ENCODE peak calls at places on chromosomes 11 and 22, in seven cellular contexts. P is coronary artery, Y is choroid plexus epithelial cell, M is progenitor cell of endocrine pancreas, T is fibroblast of mammary gland, F is fibroblast of the aortic adventitia, N is PC-3. V is an unnamed sample.

GRCh38 chr11:104946907-104947306 is 21.5 kb downstream of the CASP4 start:
- DNase-seq in F (peak; percentile 61), P (no peak), T (peak; percentile 72), Y (peak; percentile 78), N (peak; percentile 87), M (no peak), V (peak; percentile 13)

GRCh38 chr11:114395776-114396175 is 4.5 kb downstream of the C11orf71 start:
- DNase-seq in F (no peak), N (peak; percentile 66), P (no peak), T (peak; percentile 16), Y (peak; percentile 30), M (no peak), V (peak; percentile 7)

GRCh38 chr11:71446942-71447688 is 1.1 kb downstream of the DHCR7 start:
- DNase-seq in N (peak; percentile 82), F (peak; percentile 66), T (peak; percentile 88), Y (peak; percentile 92), M (no peak), P (no peak), V (no peak)

GRCh38 chr11:12692238-12693074 is 18.2 kb downstream of the TEAD1 start:
- DNase-seq in P (peak; percentile 91), N (peak; percentile 81), F (peak; percentile 96), T (peak; percentile 99), Y (peak; percentile 97), M (no peak), V (peak; percentile 72)

GRCh38 chr11:75025561-75025960 is 36.8 kb downstream of the NEU3 start:
- DNase-seq in P (no peak), M (no peak), N (no peak), T (no peak), F (no peak), Y (no peak), V (no peak)

GRCh38 chr11:28874706-28875105 is 766.5 kb downstream of the METTL15 start:
- DNase-seq in N (peak; percentile 52), Y (no peak), P (no peak), T (no peak), M (no peak), F (no peak), V (no peak)

GRCh38 chr22:45598596-45599217 is 72.9 kb upstream of the ATXN10 start:
- DNase-seq in N (no peak), P (no peak), M (no peak), T (no peak), Y (no peak), F (no peak), V (no peak)

GRCh38 chr11:72617080-72617744 is 57.0 kb downstream of the PDE2A start:
- DNase-seq in T (peak; percentile 13), P (no peak), M (no peak), F (peak; percentile 33), N (no peak), Y (peak; percentile 58), V (no peak)

GRCh38 chr11:56967726-56968125 is 21.0 kb upstream of the OR5AK2 start:
- DNase-seq in P (no peak), Y (no peak), T (no peak), M (no peak), N (peak; percentile 44), F (no peak), V (no peak)

GRCh38 chr11:31240340-31240904 is 129.1 kb downstream of the DCDC1 start:
- DNase-seq in Y (peak; percentile 78), F (peak; percentile 48), M (peak; percentile 13), P (no peak), T (peak; percentile 59), N (peak; percentile 63), V (peak; percentile 37)

GRCh38 chr22:26367402-26368245 is 61.4 kb upstream of the ASPHD2 start:
- DNase-seq in M (peak; percentile 28), N (peak; percentile 68), F (peak; percentile 58), Y (peak; percentile 66), P (no peak), T (peak; percentile 52), V (peak; percentile 59)

GRCh38 chr11:27390959-27391326 is 27.9 kb upstream of the CCDC34 start:
- DNase-seq in T (no peak), Y (peak; percentile 33), F (peak; percentile 92), M (no peak), P (no peak), N (no peak), V (no peak)

GRCh38 chr22:38938925-38939324 is 18.5 kb upstream of the APOBEC3A start:
- DNase-seq in M (no peak), Y (no peak), F (no peak), T (no peak), P (no peak), N (no peak), V (no peak)

GRCh38 chr11:64649304-64649703 is 58.3 kb downstream of the SLC22A12 start:
- DNase-seq in N (peak; percentile 30), F (peak; percentile 33), M (no peak), Y (peak; percentile 48), P (no peak), T (peak; percentile 25), V (no peak)

GRCh38 chr11:35282226-35282882 is 137.0 kb downstream of the SLC1A2 start:
- DNase-seq in T (peak; percentile 83), Y (peak; percentile 74), N (no peak), P (no peak), F (peak; percentile 64), M (no peak), V (no peak)

GRCh38 chr11:103202048-103202651 is 92.9 kb downstream of the DYNC2H1 start:
- DNase-seq in M (no peak), Y (peak; percentile 73), F (peak; percentile 68), N (peak; percentile 74), P (no peak), T (peak; percentile 61), V (no peak)
- TF ChIP-seq CTCF in M (peak; percentile 67), Y (peak; percentile 60), F (peak; percentile 78), N (peak; percentile 90), P (no peak), T (peak; percentile 89), V (no peak)

GRCh38 chr11:68019486-68019885 is 9.4 kb downstream of the ALDH3B1 start:
- DNase-seq in T (no peak), M (no peak), Y (no peak), P (no peak), F (no peak), N (no peak), V (no peak)

GRCh38 chr11:68018730-68019190 is 8.6 kb downstream of the ALDH3B1 start:
- DNase-seq in Y (no peak), M (no peak), P (no peak), N (no peak), F (no peak), T (no peak), V (no peak)

GRCh38 chr11:68022531-68022930 is 8.0 kb upstream of the NDUFS8 start:
- DNase-seq in N (no peak), T (no peak), P (no peak), F (no peak), Y (no peak), M (no peak), V (no peak)

GRCh38 chr11:68021167-68021787 is 9.2 kb upstream of the NDUFS8 start:
- DNase-seq in T (no peak), N (peak; percentile 71), M (no peak), F (no peak), P (no peak), Y (no peak), V (peak; percentile 83)

GRCh38 chr11:68020575-68020974 is 9.9 kb upstream of the NDUFS8 start:
- DNase-seq in N (peak; percentile 65), T (no peak), F (no peak), M (no peak), P (no peak), Y (peak; percentile 51), V (peak; percentile 50)
- TF ChIP-seq CTCF in N (peak; percentile 54), T (peak; percentile 42), F (peak; percentile 54), M (no peak), P (no peak), Y (peak; percentile 63), V (no peak)

GRCh38 chr11:2090172-2091111 is 48.7 kb downstream of the IGF2 start:
- DNase-seq in F (no peak), P (peak; percentile 63), T (no peak), N (no peak), Y (no peak), M (no peak), V (no peak)

GRCh38 chr11:2091112-2091746 is 48.0 kb downstream of the IGF2 start:
- DNase-seq in N (no peak), M (no peak), P (peak; percentile 65), F (no peak), Y (no peak), T (no peak), V (no peak)

GRCh38 chr11:2089536-2090165 is 49.5 kb downstream of the IGF2 start:
- DNase-seq in F (peak; percentile 7), Y (peak; percentile 58), T (peak; percentile 28), N (peak; percentile 71), P (no peak), M (no peak), V (peak; percentile 21)

GRCh38 chr11:2088284-2088683 is 50.9 kb downstream of the IGF2 start:
- DNase-seq in T (no peak), P (no peak), N (no peak), M (no peak), Y (no peak), F (no peak), V (no peak)

DNA sequence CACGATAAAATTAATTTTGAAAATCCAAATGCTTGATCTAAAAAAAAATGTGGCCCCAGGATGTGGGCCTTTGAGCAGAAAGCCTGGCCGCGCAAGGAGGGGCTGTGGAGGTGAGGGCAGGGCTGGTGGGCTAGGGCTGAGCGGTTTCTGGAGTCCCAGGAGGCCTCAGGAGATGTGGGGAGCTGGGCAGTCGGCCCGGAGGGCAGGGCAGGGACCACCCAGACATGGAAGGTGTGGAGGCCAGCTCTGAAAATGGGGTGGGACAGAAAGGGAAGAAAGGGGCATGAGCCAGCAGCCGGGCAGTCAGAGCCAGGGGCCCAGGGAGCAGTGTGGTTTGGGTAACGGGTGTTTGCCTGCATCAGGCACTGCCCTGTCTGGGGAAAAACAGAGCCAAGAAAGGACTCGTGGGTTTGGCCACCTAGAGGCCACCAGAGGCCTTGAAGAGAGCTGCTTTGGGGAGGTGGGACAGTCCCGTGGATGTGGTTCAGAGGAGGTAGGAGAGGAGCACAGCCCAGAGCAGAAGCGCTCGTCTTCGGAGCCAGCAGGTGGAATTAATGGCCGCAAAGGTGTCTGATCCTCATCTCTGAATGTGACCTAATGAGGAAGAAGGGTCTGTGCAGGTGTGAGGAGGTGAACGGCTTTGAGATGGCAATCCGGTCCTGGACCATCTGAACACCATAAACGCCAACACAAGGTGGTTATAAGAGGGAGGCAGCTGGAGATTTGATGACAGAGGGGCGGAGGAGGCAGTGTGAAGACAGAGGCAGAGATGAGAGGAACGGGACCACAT is 50.2 kb downstream of the IGF2 start:
- DNase-seq in T (no peak), M (no peak), Y (no peak), F (no peak), P (no peak), N (peak; percentile 25), V (no peak)
- TF ChIP-seq CTCF in T (no peak), M (peak; percentile 34), Y (peak; percentile 13), F (peak; percentile 0), P (no peak), N (peak; percentile 32), V (no peak)

DNA sequence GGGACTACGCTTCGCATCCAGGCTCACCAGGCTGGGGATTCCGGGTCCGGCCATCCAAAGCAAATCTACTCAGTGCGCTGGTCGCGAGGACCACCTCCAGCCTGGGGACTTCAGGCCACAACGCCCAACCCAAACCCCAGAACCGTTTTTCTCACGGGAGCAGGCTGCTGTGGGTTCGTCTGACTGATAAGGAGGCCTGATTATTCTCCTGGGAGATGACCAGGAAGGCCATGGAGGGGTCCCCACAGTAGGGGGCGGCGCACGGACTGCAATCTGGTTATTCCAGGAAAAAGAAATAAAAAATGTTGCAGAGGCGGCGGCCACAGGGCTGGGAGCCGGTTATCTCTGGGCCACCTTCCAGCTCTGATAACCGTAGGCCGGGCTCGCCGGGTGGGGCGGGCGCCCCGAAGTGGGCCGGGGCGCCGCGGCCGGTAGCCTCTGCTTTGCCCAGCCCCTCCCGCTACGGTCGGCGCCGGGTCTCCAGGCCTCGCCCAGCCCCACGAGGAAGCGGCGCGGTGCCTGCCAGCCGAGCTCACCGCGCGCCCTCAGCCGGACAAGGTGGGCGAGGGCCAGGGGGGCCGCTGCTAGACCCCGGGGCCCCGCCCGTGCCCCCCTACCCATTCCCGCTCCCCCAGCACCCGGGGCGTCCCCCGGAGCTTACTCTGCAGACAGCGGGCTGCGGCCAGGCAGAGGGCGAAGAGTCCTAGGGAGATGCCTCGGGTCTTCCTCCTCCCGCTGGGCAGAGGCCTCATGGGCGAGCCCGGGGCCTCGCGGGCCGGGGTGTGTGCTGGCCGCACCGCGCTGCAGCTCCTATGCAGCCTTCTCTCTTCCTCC is 450 bp downstream of the VSTM5 start:
- DNase-seq in T (peak; percentile 33), Y (peak; percentile 30), M (no peak), P (no peak), N (peak; percentile 30), F (peak; percentile 15), V (peak; percentile 22)
- TF ChIP-seq CTCF in T (no peak), Y (no peak), M (no peak), P (no peak), N (peak; percentile 38), F (no peak), V (no peak)

V was measured in Calu3.